ENCODE peak calls at places on chromosomes 1 and 21, in ten cellular contexts. Y is thyroid gland; N is iPS DF 6.9; E is SW480; I is GM18507; B is NCI-H774; H is H54; T is breast epithelium; A is stimulated activated CD8-positive, alpha-beta memory T cell treated with anti-CD3 and anti-CD28 coated beads, Interleukin-15, amount 100 ng/mL, for 24 hours; O is MG63. U is an unnamed sample.

GRCh38 chr1:78155121-78155520 is 109.4 kb downstream of the GIPC2 start:
- DNase-seq in Y (no peak), N (peak), E (no peak), I (no peak), B (no peak), H (no peak), T (no peak), A (no peak), O (no peak), U (no peak)

GRCh38 chr1:3237994-3238704 is 169.1 kb downstream of the PRDM16 start:
- DNase-seq in Y (peak), N (no peak), E (no peak), I (no peak), B (no peak), H (no peak), T (no peak), A (no peak), O (no peak), U (no peak)

GRCh38 chr1:168709896-168710305 is 19.1 kb downstream of the DPT start:
- DNase-seq in Y (no peak), N (no peak), E (peak), I (no peak), B (no peak), H (peak), T (no peak), A (no peak), O (peak), U (no peak)

GRCh38 chr1:8629241-8630091 is 188.0 kb downstream of the RERE start:
- DNase-seq in Y (no peak), N (no peak), E (no peak), I (peak), B (no peak), H (no peak), T (no peak), A (no peak), O (peak), U (no peak)

GRCh38 chr1:22941257-22941656 is 31.4 kb downstream of the LACTBL1 start:
- DNase-seq in Y (no peak), N (no peak), E (no peak), I (no peak), B (no peak), H (no peak), T (no peak), A (no peak), O (no peak), U (no peak)

GRCh38 chr1:45552309-45552708 is 1.7 kb downstream of the AKR1A1 start:
- DNase-seq in Y (peak), N (no peak), E (no peak), I (no peak), B (peak), H (no peak), T (no peak), A (no peak), O (no peak), U (no peak)

GRCh38 chr1:16111771-16112557 is 38.5 kb upstream of the FAM131C start:
- DNase-seq in Y (no peak), N (no peak), E (peak), I (no peak), B (no peak), H (no peak), T (no peak), A (no peak), O (peak), U (no peak)

GRCh38 chr1:196309386-196309785 is 298.9 kb downstream of the KCNT2 start:
- DNase-seq in Y (no peak), N (no peak), E (peak), I (no peak), B (no peak), H (no peak), T (no peak), A (no peak), O (no peak), U (no peak)

GRCh38 chr21:37753122-37753599 is 163.1 kb downstream of the KCNJ6 start:
- DNase-seq in Y (no peak), N (no peak), E (no peak), I (no peak), B (no peak), H (no peak), T (no peak), A (no peak), O (no peak), U (no peak)

GRCh38 chr1:67683736-67684525 is 1.1 kb upstream of the GADD45A start:
- DNase-seq in Y (peak), N (no peak), E (peak), I (no peak), B (no peak), H (no peak), T (no peak), A (no peak), O (peak), U (no peak)

GRCh38 chr1:221672160-221672762 is 69.6 kb downstream of the DUSP10 start:
- DNase-seq in Y (no peak), N (no peak), E (no peak), I (no peak), B (no peak), H (peak), T (no peak), A (no peak), O (peak), U (no peak)

GRCh38 chr21:19566975-19567374 is 1163.4 kb upstream of the TMPRSS15 start:
- DNase-seq in Y (no peak), N (no peak), E (no peak), I (no peak), B (no peak), H (no peak), T (no peak), A (no peak), O (no peak), U (no peak)

GRCh38 chr1:89322402-89322801 is 41.5 kb upstream of the GBP6 start:
- DNase-seq in Y (no peak), N (no peak), E (no peak), I (no peak), B (no peak), H (no peak), T (no peak), A (no peak), O (no peak), U (no peak)

GRCh38 chr1:233367057-233367759 is 39.7 kb downstream of the MAP3K21 start:
- DNase-seq in Y (no peak), N (peak), E (peak), I (no peak), B (no peak), H (no peak), T (no peak), A (no peak), O (no peak), U (no peak)